ENCODE peak calls at places on chromosomes 2 and 18, in six cellular contexts. W is endothelial cell, H is NCI-H2171 treated with DMSO at 0.1 percent for 48 hours, N is HCT116, X is fibroblast of the conjunctiva, L is MM.1S. A is an unnamed sample.

GRCh38 chr2:187711122-187711521 is 156.9 kb upstream of the TFPI start:
- DNase-seq in W (no peak), H (no peak), N (no peak), X (no peak), L (no peak), A (no peak)

GRCh38 chr2:75458201-75458600 is 102.5 kb downstream of the EVA1A start:
- DNase-seq in W (no peak), H (no peak), N (no peak), X (no peak), L (no peak), A (no peak)

GRCh38 chr2:195596840-195597239 is 60.2 kb upstream of the SLC39A10 start:
- DNase-seq in W (no peak), H (peak), N (no peak), X (no peak), L (no peak), A (no peak)

GRCh38 chr2:191280304-191280703 is 35.1 kb downstream of the MYO1B start:
- DNase-seq in W (no peak), H (no peak), N (no peak), X (no peak), L (no peak), A (no peak)

GRCh38 chr2:60100034-60100433 is 453.4 kb downstream of the BCL11A start:
- DNase-seq in W (no peak), H (no peak), N (no peak), X (no peak), L (no peak), A (peak)

GRCh38 chr2:64018715-64019082 is 529 bp downstream of the VPS54 start:
- DNase-seq in W (no peak), H (peak), N (no peak), X (no peak), L (peak), A (no peak)

GRCh38 chr18:45110577-45111506 is 430.2 kb downstream of the SETBP1 start:
- DNase-seq in W (no peak), H (no peak), N (no peak), X (peak), L (no peak), A (peak)

GRCh38 chr18:8142131-8142711 is 467.0 kb upstream of the RAB12 start:
- DNase-seq in W (no peak), H (no peak), N (no peak), X (no peak), L (no peak), A (no peak)

GRCh38 chr2:224169847-224170246 is 130.8 kb upstream of the SERPINE2 start:
- DNase-seq in W (no peak), H (no peak), N (no peak), X (no peak), L (no peak), A (no peak)

GRCh38 chr18:10274327-10274726 is 180.1 kb upstream of the APCDD1 start:
- DNase-seq in W (no peak), H (no peak), N (no peak), X (peak), L (no peak), A (no peak)

GRCh38 chr2:113699048-113699447 is 57.4 kb downstream of the SLC35F5 start:
- DNase-seq in W (no peak), H (no peak), N (no peak), X (no peak), L (peak), A (no peak)

GRCh38 chr2:234492687-234493086 is 4.2 kb downstream of the ARL4C start:
- DNase-seq in W (no peak), H (no peak), N (no peak), X (no peak), L (no peak), A (no peak)

GRCh38 chr18:26468931-26469340 is 79.4 kb downstream of the KCTD1 start:
- DNase-seq in W (peak), H (peak), N (no peak), X (no peak), L (no peak), A (no peak)

GRCh38 chr2:10254373-10255188 is 48.1 kb upstream of the HPCAL1 start:
- DNase-seq in W (no peak), H (peak), N (no peak), X (no peak), L (no peak), A (peak)

A was measured in psoas muscle.